ENCODE peak calls at places on chromosomes 12 and 14, in six cellular contexts. M, Z, N, A, T and H are unnamed samples.

GRCh38 chr12:108691995-108692808 is 39.1 kb downstream of the CORO1C start:
- DNase-seq in Z (no peak), M (no peak), A (no peak), N (peak), T (peak), H (peak)

GRCh38 chr12:61821381-61821780 is 438.8 kb upstream of the USP15 start:
- DNase-seq in A (no peak), M (no peak), Z (no peak), N (no peak), T (no peak), H (no peak)

GRCh38 chr12:12954361-12954760 is 2.4 kb upstream of the GPRC5D start:
- DNase-seq in A (no peak), Z (no peak), N (no peak), T (no peak), M (no peak), H (no peak)

GRCh38 chr12:132019891-132020290 is 70.1 kb downstream of the EP400 start:
- DNase-seq in M (no peak), A (no peak), Z (no peak), T (no peak), N (no peak), H (no peak)

GRCh38 chr12:953776-954175 is 4.3 kb upstream of the RAD52 start:
- DNase-seq in M (no peak), Z (no peak), T (no peak), N (no peak), A (no peak), H (no peak)

GRCh38 chr14:79605863-79606262 is 605.4 kb downstream of the DIO2 start:
- DNase-seq in Z (no peak), A (no peak), M (no peak), T (no peak), N (no peak), H (no peak)

GRCh38 chr12:94225506-94225905 is 77.1 kb downstream of the PLXNC1 start:
- DNase-seq in Z (no peak), N (no peak), A (no peak), M (no peak), T (no peak), H (no peak)

GRCh38 chr12:119259483-119259882 is 75.0 kb upstream of the CCDC60 start:
- DNase-seq in N (peak), A (no peak), T (no peak), M (no peak), Z (no peak), H (no peak)

GRCh38 chr12:16352481-16352880 is 5.0 kb downstream of the MGST1 start:
- DNase-seq in Z (no peak), M (no peak), A (no peak), T (no peak), N (no peak), H (no peak)

GRCh38 chr12:121423682-121424631 is 24.0 kb downstream of the RNF34 start:
- DNase-seq in T (no peak), A (no peak), Z (no peak), M (no peak), N (no peak), H (no peak)

GRCh38 chr14:39765676-39766075 is 333.4 kb upstream of the FBXO33 start:
- DNase-seq in M (no peak), N (no peak), A (no peak), T (no peak), Z (no peak), H (no peak)

GRCh38 chr12:114168061-114168460 is 201.9 kb upstream of the RBM19 start:
- DNase-seq in M (no peak), A (no peak), Z (no peak), T (no peak), N (no peak), H (no peak)

GRCh38 chr12:11718768-11719253 is 69.3 kb downstream of the ETV6 start:
- DNase-seq in M (no peak), N (no peak), A (no peak), T (no peak), Z (no peak), H (no peak)

GRCh38 chr12:27013606-27014084 is 539 bp downstream of the TM7SF3 start:
- DNase-seq in Z (no peak), A (no peak), N (no peak), M (no peak), T (no peak), H (no peak)

GRCh38 chr14:22122227-22123187 is 448.9 kb upstream of the OR4E1 start:
- DNase-seq in T (peak), M (no peak), Z (no peak), N (no peak), A (no peak), H (no peak)

GRCh38 chr12:42306297-42306696 is 19.6 kb downstream of the ZCRB1 start:
- DNase-seq in T (no peak), M (no peak), Z (no peak), A (no peak), N (no peak), H (no peak)

GRCh38 chr12:12791756-12792346 is 6.4 kb downstream of the APOLD1 start:
- DNase-seq in Z (no peak), T (no peak), A (no peak), M (no peak), N (no peak), H (no peak)